ENCODE peak calls at places on chromosome 4, in ten cellular contexts. K is GM20000, B is stomach, T is BJ, C is hepatocyte, F is fibroblast of mammary gland, I is astrocyte of the spinal cord, H is choroid plexus epithelial cell, M is tibial nerve, G is HFF-Myc. X is an unnamed sample.
A peak's percentile ranks its signal among the peaks of the same experiment; 100 is the strongest.

GRCh38 chr4:121252224-121252806 is 88.2 kb upstream of the TNIP3 start:
- DNase-seq in C (peak; percentile 82), F (peak; percentile 74), I (peak; percentile 78), M (peak; percentile 76), H (peak; percentile 86), B (peak; percentile 68), K (peak; percentile 52), G (peak; percentile 61), T (no peak), X (peak; percentile 75)

GRCh38 chr4:183396187-183396738 is 48.2 kb upstream of the CDKN2AIP start:
- DNase-seq in K (no peak), H (peak; percentile 5), T (no peak), I (no peak), F (peak; percentile 15), G (no peak), M (no peak), B (no peak), C (no peak), X (peak; percentile 21)

GRCh38 chr4:48546336-48546735 is 56.3 kb downstream of the ZAR1 start:
- DNase-seq in B (no peak), H (peak; percentile 75), I (peak; percentile 53), K (no peak), T (no peak), G (peak; percentile 4), M (peak; percentile 32), F (peak; percentile 57), C (peak; percentile 44), X (peak; percentile 55)

GRCh38 chr4:2047781-2048581 is 11.1 kb upstream of the NAT8L start:
- DNase-seq in K (no peak), H (no peak), G (no peak), M (no peak), C (peak; percentile 2), F (no peak), T (no peak), B (peak; percentile 16), I (no peak), X (no peak)

GRCh38 chr4:90357117-90357710 is 230.0 kb downstream of the CCSER1 start:
- DNase-seq in I (peak; percentile 71), G (peak; percentile 6), K (peak; percentile 9), B (no peak), H (peak; percentile 91), F (peak; percentile 82), C (peak; percentile 58), T (peak; percentile 1), M (no peak), X (no peak)

GRCh38 chr4:74109116-74109791 is 10.3 kb upstream of the CXCL2 start:
- DNase-seq in I (peak; percentile 94), H (peak; percentile 98), C (peak; percentile 70), F (peak; percentile 99), T (peak; percentile 84), M (peak; percentile 50), K (no peak), G (peak; percentile 80), B (no peak), X (no peak)

GRCh38 chr4:99885063-99885664 is 9.1 kb downstream of the LAMTOR3 start:
- DNase-seq in I (peak; percentile 59), M (no peak), G (peak; percentile 16), H (peak; percentile 69), F (peak; percentile 58), K (peak; percentile 26), T (no peak), C (peak; percentile 56), B (no peak), X (peak; percentile 46)

GRCh38 chr4:3346146-3346545 is 53.3 kb downstream of the RGS12 start:
- DNase-seq in T (peak; percentile 35), I (peak; percentile 75), B (peak; percentile 50), G (peak; percentile 60), K (peak; percentile 85), H (peak; percentile 92), F (peak; percentile 85), M (peak; percentile 88), C (peak; percentile 85), X (peak; percentile 57)

GRCh38 chr4:139229534-139230039 is 50.4 kb downstream of the MGARP start:
- DNase-seq in F (peak; percentile 72), I (peak; percentile 72), B (no peak), H (peak; percentile 84), K (peak; percentile 52), M (peak; percentile 60), T (no peak), G (no peak), C (peak; percentile 70), X (no peak)

GRCh38 chr4:6474053-6474568 is 1.7 kb upstream of the PPP2R2C start:
- DNase-seq in T (no peak), G (no peak), B (no peak), I (no peak), K (no peak), F (no peak), H (peak; percentile 22), C (no peak), M (no peak), X (no peak)

GRCh38 chr4:101400096-101400495 is 52.8 kb upstream of the PPP3CA start:
- DNase-seq in C (no peak), K (no peak), H (peak; percentile 62), M (no peak), T (no peak), G (no peak), B (no peak), F (peak; percentile 69), I (peak; percentile 85), X (peak; percentile 70)

GRCh38 chr4:155761916-155762315 is 3.1 kb downstream of the GUCY1B1 start:
- DNase-seq in G (no peak), K (no peak), C (no peak), T (no peak), F (no peak), I (peak; percentile 15), B (no peak), H (no peak), M (no peak), X (no peak)

GRCh38 chr4:87002682-87003043 is 67.9 kb downstream of the AFF1 start:
- DNase-seq in B (no peak), K (no peak), G (no peak), F (no peak), I (no peak), M (no peak), H (no peak), C (no peak), T (no peak), X (no peak)

GRCh38 chr4:7805533-7806079 is 134.1 kb downstream of the AFAP1 start:
- DNase-seq in C (peak; percentile 57), B (peak; percentile 93), T (no peak), H (peak; percentile 97), K (no peak), F (peak; percentile 77), G (no peak), M (no peak), I (peak; percentile 93), X (no peak)

GRCh38 chr4:94636004-94636403 is 121.8 kb upstream of the BMPR1B start:
- DNase-seq in I (no peak), B (no peak), F (peak; percentile 60), T (no peak), H (no peak), M (no peak), K (no peak), C (no peak), G (no peak), X (no peak)

GRCh38 chr4:108192056-108192455 is 23.3 kb upstream of the LEF1 start:
- DNase-seq in B (no peak), M (no peak), C (no peak), K (no peak), I (no peak), H (no peak), G (no peak), F (no peak), T (no peak), X (no peak)

DNA sequence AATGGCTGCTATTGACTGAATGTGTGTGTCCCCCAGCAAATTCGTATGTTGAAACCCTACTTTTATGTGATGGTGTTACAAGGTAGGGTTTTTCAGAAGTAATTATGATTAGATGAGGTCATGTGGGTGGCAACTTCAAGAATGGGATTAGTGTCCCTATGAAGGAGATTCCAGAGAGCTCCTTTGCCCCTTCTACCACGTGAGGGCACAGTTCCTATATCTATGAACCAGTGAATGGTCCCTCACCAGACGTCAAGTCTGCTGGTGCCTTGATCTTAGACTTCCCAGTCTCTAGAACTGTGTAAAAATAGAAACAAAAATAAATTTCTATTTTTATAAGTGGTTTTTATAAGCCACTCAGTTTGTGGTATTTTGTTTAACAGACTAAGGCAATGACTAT is 1137.6 kb upstream of the IGFBP7 start:
- DNase-seq in B (no peak), M (no peak), C (peak; percentile 13), F (no peak), H (no peak), I (no peak), K (no peak), T (no peak), G (no peak), X (no peak)
- TF ChIP-seq CTCF in B (no peak), M (no peak), C (peak; percentile 23), F (no peak), H (no peak), I (no peak), K (no peak), T (no peak), G (no peak), X (no peak)

DNA sequence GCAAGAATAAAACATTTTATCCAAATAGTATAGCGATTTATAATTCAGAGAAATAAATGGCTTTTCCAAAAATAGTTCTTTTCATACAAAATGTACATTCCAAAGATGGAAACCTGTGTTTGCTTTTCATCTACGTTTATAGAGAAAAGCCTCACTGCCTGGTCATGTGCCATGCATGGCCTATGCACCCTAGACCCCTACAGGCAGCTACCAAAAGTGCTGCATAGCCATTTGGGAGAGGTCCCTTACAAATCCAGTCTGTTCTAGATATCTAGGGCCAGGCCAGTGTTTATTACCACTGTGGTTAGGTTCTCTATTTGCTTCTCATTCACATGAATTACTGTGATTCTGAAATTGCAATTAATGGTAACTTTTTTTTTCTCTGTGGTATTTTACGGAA is 17.2 kb downstream of the HMGB2 start:
- DNase-seq in F (no peak), C (no peak), G (no peak), M (no peak), K (no peak), B (no peak), I (no peak), H (peak; percentile 15), T (no peak), X (peak; percentile 12)
- TF ChIP-seq CTCF in F (peak; percentile 32), C (peak; percentile 3), G (peak; percentile 32), M (no peak), K (no peak), B (no peak), I (peak; percentile 9), H (peak; percentile 37), T (peak; percentile 35), X (no peak)

GRCh38 chr4:56767567-56767966 is 53.9 kb downstream of the SPINK2 start:
- DNase-seq in G (no peak), B (no peak), H (no peak), F (peak; percentile 45), K (no peak), I (no peak), C (no peak), M (no peak), T (no peak), X (no peak)
- TF ChIP-seq CTCF in G (no peak), B (no peak), H (no peak), F (no peak), K (no peak), I (no peak), C (no peak), M (no peak), T (no peak), X (no peak)

DNA sequence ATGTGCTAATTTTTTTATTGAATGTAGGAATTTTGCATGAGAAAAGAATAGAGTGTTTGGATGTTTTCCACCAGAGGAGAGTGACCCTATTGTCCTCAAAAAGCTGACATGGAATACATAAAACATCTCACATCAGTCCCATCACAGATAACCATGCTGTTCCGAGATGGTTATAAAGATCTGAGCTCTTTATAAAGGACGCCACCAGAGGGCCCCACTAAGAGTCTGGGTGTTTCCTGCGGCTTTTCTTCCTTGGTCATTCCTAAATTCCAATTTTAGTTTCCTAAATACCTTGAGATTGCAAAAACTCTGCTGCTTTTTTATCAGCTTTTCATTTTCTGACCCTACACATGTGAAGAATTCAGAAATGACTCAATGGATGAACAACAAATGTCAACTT is 504.5 kb upstream of the FRG1 start:
- DNase-seq in B (no peak), F (no peak), I (no peak), M (no peak), G (no peak), K (no peak), T (no peak), C (no peak), H (no peak), X (no peak)
- TF ChIP-seq CTCF in B (no peak), F (no peak), I (no peak), M (no peak), G (peak; percentile 21), K (no peak), T (no peak), C (peak; percentile 30), H (no peak), X (no peak)